ENCODE peak calls at places on chromosomes 12 and 14, in six cellular contexts. X is A549, O is brain microvascular endothelial cell, W is foreskin fibroblast, A is A673, F is fibroblast of pulmonary artery. N is an unnamed sample.

GRCh38 chr14:61812347-61813100 is 50.3 kb downstream of the SNAPC1 start:
- DNase-seq in F (peak; percentile 7), O (no peak), A (no peak), W (no peak), X (no peak), N (no peak)

GRCh38 chr12:68981536-68981935 is 48.6 kb upstream of the CPM start:
- DNase-seq in F (peak; percentile 79), X (no peak), O (peak; percentile 45), A (no peak), W (no peak), N (no peak)

GRCh38 chr12:66323017-66323416 is 20.7 kb downstream of the HELB start:
- DNase-seq in F (no peak), X (no peak), A (no peak), O (no peak), W (no peak), N (no peak)

GRCh38 chr14:106652494-106652893 is 1126.1 kb downstream of the TMEM121 start:
- DNase-seq in X (no peak), O (no peak), F (no peak), W (no peak), A (peak; percentile 52), N (no peak)

GRCh38 chr12:123171967-123172366 is 21.1 kb upstream of the PITPNM2 start:
- DNase-seq in X (no peak), W (no peak), A (no peak), O (no peak), F (no peak), N (no peak)

GRCh38 chr12:66688836-66689439 is 10.1 kb upstream of the GRIP1 start:
- DNase-seq in F (peak; percentile 32), W (no peak), X (peak; percentile 71), A (peak; percentile 11), O (peak; percentile 18), N (no peak)

GRCh38 chr12:26878661-26879119 is 45.7 kb upstream of the ITPR2 start:
- DNase-seq in W (no peak), O (no peak), A (no peak), X (no peak), F (peak; percentile 84), N (no peak)

GRCh38 chr12:6700646-6701051 is at the start of gene PIANP:
- DNase-seq in X (no peak), O (no peak), A (no peak), F (no peak), W (no peak), N (no peak)

GRCh38 chr14:96894966-96895365 is 97.8 kb downstream of the VRK1 start:
- DNase-seq in A (no peak), W (no peak), F (peak; percentile 4), O (peak; percentile 1), X (no peak), N (no peak)

GRCh38 chr12:15435597-15435996 is 113.3 kb downstream of the PTPRO start:
- DNase-seq in W (no peak), F (peak; percentile 39), O (no peak), X (no peak), A (peak; percentile 28), N (no peak)

GRCh38 chr14:102235275-102235897 is 69.6 kb downstream of the MOK start:
- DNase-seq in W (peak; percentile 62), X (peak; percentile 85), A (peak; percentile 79), F (peak; percentile 94), O (peak; percentile 77), N (peak; percentile 60)

GRCh38 chr12:128381537-128381936 is 114.6 kb downstream of the TMEM132C start:
- DNase-seq in F (no peak), A (no peak), X (no peak), O (no peak), W (no peak), N (no peak)

GRCh38 chr14:34604990-34605389 is 25.0 kb downstream of the SNX6 start:
- DNase-seq in W (no peak), X (peak; percentile 55), A (no peak), F (peak; percentile 62), O (no peak), N (no peak)

GRCh38 chr12:45257185-45257585 is 41.3 kb downstream of the ANO6 start:
- DNase-seq in W (no peak), A (no peak), X (no peak), O (no peak), F (no peak), N (no peak)

GRCh38 chr12:76055393-76055792 is 23.8 kb upstream of the PHLDA1 start:
- DNase-seq in X (no peak), W (no peak), A (no peak), F (no peak), O (no peak), N (no peak)
- TF ChIP-seq CTCF in X (no peak), W (peak; percentile 4), A (no peak), F (no peak), O (peak; percentile 25), N (no peak)

GRCh38 chr12:89162704-89163261 is 189.5 kb downstream of the DUSP6 start:
- DNase-seq in X (peak; percentile 91), W (peak; percentile 99), A (peak; percentile 96), O (peak; percentile 98), F (peak; percentile 99), N (no peak)
- TF ChIP-seq CTCF in X (no peak), W (no peak), A (no peak), O (no peak), F (no peak), N (no peak)

DNA sequence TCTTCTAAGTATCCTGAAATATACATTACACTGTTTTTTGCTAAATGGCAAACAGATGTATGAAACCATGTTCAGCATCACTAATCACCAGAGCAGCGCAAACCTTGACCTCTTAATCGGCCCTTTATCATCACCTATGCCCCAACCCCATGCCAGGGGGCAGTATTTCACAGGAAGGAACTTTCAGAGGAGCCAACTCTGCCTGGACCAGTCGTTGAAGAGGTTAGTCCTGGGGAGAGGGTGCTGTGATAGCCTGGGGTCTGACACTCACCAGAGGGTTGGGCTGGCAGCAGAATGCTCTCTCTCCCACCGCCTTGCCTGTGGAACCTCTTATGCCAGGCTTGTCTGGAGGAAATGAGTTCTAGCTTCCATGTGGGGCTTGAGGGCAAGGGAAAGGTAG is 411.7 kb downstream of the TMEM117 start:
- DNase-seq in O (no peak), F (no peak), A (peak; percentile 11), W (no peak), X (peak; percentile 8), N (no peak)
- TF ChIP-seq CTCF in O (no peak), F (no peak), A (peak; percentile 38), W (no peak), X (no peak), N (no peak)

DNA sequence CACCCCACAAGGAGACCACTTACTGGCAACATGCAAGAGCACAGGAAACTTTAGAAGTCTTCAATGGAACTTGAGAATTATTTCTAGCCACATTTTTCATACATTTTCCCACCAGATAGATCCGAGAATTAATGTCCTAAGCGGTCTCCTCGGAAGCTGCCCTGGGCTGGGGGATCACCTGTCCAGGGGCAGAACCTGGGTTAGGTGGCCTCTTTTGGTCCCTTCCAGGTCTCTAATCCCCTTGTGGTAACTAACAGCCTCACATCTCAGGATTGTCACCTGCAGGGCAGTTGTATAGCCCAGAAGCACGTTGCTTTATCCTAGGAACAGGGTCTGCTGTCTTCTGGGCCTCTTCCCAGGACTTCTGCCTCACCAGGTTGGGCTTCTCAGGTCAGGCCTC is 38.7 kb upstream of the PRMT8 start:
- DNase-seq in F (no peak), O (no peak), W (no peak), X (no peak), A (no peak), N (no peak)
- TF ChIP-seq CTCF in F (no peak), O (no peak), W (no peak), X (no peak), A (no peak), N (no peak)